ENCODE peak calls at places on chromosomes 12 and 14, in eight cellular contexts. One of them, this sample, is unnamed.

GRCh38 chr14:29222671-29223268 is 456.2 kb downstream of the FOXG1 start:
- DNase-seq in lower leg skin: no peak
- DNase-seq in AG04449: no peak
- DNase-seq in heart left ventricle: no peak
- DNase-seq in stomach: no peak
- DNase-seq in AG04450: peak
- DNase-seq in thoracic aorta: no peak
- DNase-seq in left ventricle myocardium inferior: no peak
- DNase-seq in this sample: no peak

GRCh38 chr14:70811065-70811464 is 1.8 kb upstream of the MAP3K9 start:
- DNase-seq in lower leg skin: no peak
- DNase-seq in AG04449: no peak
- DNase-seq in heart left ventricle: no peak
- DNase-seq in stomach: no peak
- DNase-seq in AG04450: no peak
- DNase-seq in thoracic aorta: no peak
- DNase-seq in left ventricle myocardium inferior: no peak
- DNase-seq in this sample: no peak

GRCh38 chr14:55588259-55588699 is 8.3 kb downstream of the KTN1 start:
- DNase-seq in lower leg skin: no peak
- DNase-seq in AG04449: no peak
- DNase-seq in heart left ventricle: no peak
- DNase-seq in stomach: no peak
- DNase-seq in AG04450: no peak
- DNase-seq in thoracic aorta: no peak
- DNase-seq in left ventricle myocardium inferior: no peak
- DNase-seq in this sample: no peak

GRCh38 chr12:1591029-1591428 is 3.4 kb downstream of the FBXL14 start:
- DNase-seq in lower leg skin: no peak
- DNase-seq in AG04449: no peak
- DNase-seq in heart left ventricle: no peak
- DNase-seq in stomach: no peak
- DNase-seq in AG04450: no peak
- DNase-seq in thoracic aorta: no peak
- DNase-seq in left ventricle myocardium inferior: no peak
- DNase-seq in this sample: peak

GRCh38 chr14:102711946-102712345 is 65.3 kb upstream of the TRAF3 start:
- DNase-seq in lower leg skin: no peak
- DNase-seq in AG04449: no peak
- DNase-seq in heart left ventricle: no peak
- DNase-seq in stomach: no peak
- DNase-seq in AG04450: no peak
- DNase-seq in thoracic aorta: no peak
- DNase-seq in left ventricle myocardium inferior: no peak
- DNase-seq in this sample: no peak

GRCh38 chr12:121830134-121830533 is 26.3 kb downstream of the SETD1B start:
- DNase-seq in lower leg skin: no peak
- DNase-seq in AG04449: no peak
- DNase-seq in heart left ventricle: no peak
- DNase-seq in stomach: no peak
- DNase-seq in AG04450: no peak
- DNase-seq in thoracic aorta: no peak
- DNase-seq in left ventricle myocardium inferior: no peak
- DNase-seq in this sample: no peak

GRCh38 chr12:8156845-8157244 is at the start of gene ZNF705A:
- DNase-seq in lower leg skin: no peak
- DNase-seq in AG04449: peak
- DNase-seq in heart left ventricle: no peak
- DNase-seq in stomach: no peak
- DNase-seq in AG04450: peak
- DNase-seq in thoracic aorta: no peak
- DNase-seq in left ventricle myocardium inferior: no peak
- DNase-seq in this sample: no peak

GRCh38 chr14:106174206-106174605 is 647.8 kb downstream of the TMEM121 start:
- DNase-seq in lower leg skin: no peak
- DNase-seq in AG04449: no peak
- DNase-seq in heart left ventricle: no peak
- DNase-seq in stomach: peak
- DNase-seq in AG04450: no peak
- DNase-seq in thoracic aorta: no peak
- DNase-seq in left ventricle myocardium inferior: no peak
- DNase-seq in this sample: no peak

GRCh38 chr14:77376380-77376770 is 519 bp downstream of the TMED8 start:
- DNase-seq in lower leg skin: peak
- DNase-seq in AG04449: no peak
- DNase-seq in heart left ventricle: peak
- DNase-seq in stomach: peak
- DNase-seq in AG04450: no peak
- DNase-seq in thoracic aorta: no peak
- DNase-seq in left ventricle myocardium inferior: peak
- DNase-seq in this sample: peak

GRCh38 chr12:121628037-121628436 is 1.7 kb downstream of the ORAI1 start:
- DNase-seq in lower leg skin: no peak
- DNase-seq in AG04449: no peak
- DNase-seq in heart left ventricle: peak
- DNase-seq in stomach: peak
- DNase-seq in AG04450: no peak
- DNase-seq in thoracic aorta: no peak
- DNase-seq in left ventricle myocardium inferior: no peak
- DNase-seq in this sample: no peak

GRCh38 chr14:73879027-73879426 is 7.6 kb upstream of the ZNF410 start:
- DNase-seq in lower leg skin: no peak
- DNase-seq in AG04449: no peak
- DNase-seq in heart left ventricle: no peak
- DNase-seq in stomach: no peak
- DNase-seq in AG04450: no peak
- DNase-seq in thoracic aorta: no peak
- DNase-seq in left ventricle myocardium inferior: no peak
- DNase-seq in this sample: no peak

GRCh38 chr14:38185661-38186060 is 22.0 kb upstream of the SSTR1 start:
- DNase-seq in lower leg skin: no peak
- DNase-seq in AG04449: no peak
- DNase-seq in heart left ventricle: no peak
- DNase-seq in stomach: no peak
- DNase-seq in AG04450: no peak
- DNase-seq in thoracic aorta: no peak
- DNase-seq in left ventricle myocardium inferior: no peak
- DNase-seq in this sample: no peak

GRCh38 chr12:82708507-82708906 is 21.8 kb downstream of the TMTC2 start:
- DNase-seq in lower leg skin: no peak
- DNase-seq in AG04449: no peak
- DNase-seq in heart left ventricle: peak
- DNase-seq in stomach: no peak
- DNase-seq in AG04450: no peak
- DNase-seq in thoracic aorta: no peak
- DNase-seq in left ventricle myocardium inferior: peak
- DNase-seq in this sample: no peak

GRCh38 chr12:58765653-58766554 is 154.4 kb downstream of the LRIG3 start:
- DNase-seq in lower leg skin: no peak
- DNase-seq in AG04449: no peak
- DNase-seq in heart left ventricle: no peak
- DNase-seq in stomach: no peak
- DNase-seq in AG04450: no peak
- DNase-seq in thoracic aorta: no peak
- DNase-seq in left ventricle myocardium inferior: no peak
- DNase-seq in this sample: no peak

GRCh38 chr12:116818341-116818856 is 62.8 kb downstream of the HRK start:
- DNase-seq in lower leg skin: peak
- DNase-seq in AG04449: no peak
- DNase-seq in heart left ventricle: peak
- DNase-seq in stomach: peak
- DNase-seq in AG04450: no peak
- DNase-seq in thoracic aorta: no peak
- DNase-seq in left ventricle myocardium inferior: peak
- DNase-seq in this sample: peak

GRCh38 chr12:23895792-23896218 is 53.7 kb downstream of the SOX5 start:
- DNase-seq in lower leg skin: no peak
- DNase-seq in AG04449: no peak
- DNase-seq in heart left ventricle: no peak
- DNase-seq in stomach: no peak
- DNase-seq in AG04450: no peak
- DNase-seq in thoracic aorta: no peak
- DNase-seq in left ventricle myocardium inferior: no peak
- DNase-seq in this sample: no peak

GRCh38 chr14:101933209-101933608 is 31.2 kb upstream of the DYNC1H1 start:
- DNase-seq in lower leg skin: no peak
- DNase-seq in AG04449: no peak
- DNase-seq in heart left ventricle: no peak
- DNase-seq in stomach: no peak
- DNase-seq in AG04450: no peak
- DNase-seq in thoracic aorta: no peak
- DNase-seq in left ventricle myocardium inferior: no peak
- DNase-seq in this sample: no peak

GRCh38 chr14:51715742-51716141 is 64.0 kb downstream of the FRMD6 start:
- DNase-seq in lower leg skin: no peak
- DNase-seq in AG04449: no peak
- DNase-seq in heart left ventricle: no peak
- DNase-seq in stomach: no peak
- DNase-seq in AG04450: no peak
- DNase-seq in thoracic aorta: no peak
- DNase-seq in left ventricle myocardium inferior: no peak
- DNase-seq in this sample: no peak

GRCh38 chr12:117738233-117738632 is 230.6 kb downstream of the KSR2 start:
- DNase-seq in lower leg skin: no peak
- DNase-seq in AG04449: no peak
- DNase-seq in heart left ventricle: no peak
- DNase-seq in stomach: no peak
- DNase-seq in AG04450: no peak
- DNase-seq in thoracic aorta: no peak
- DNase-seq in left ventricle myocardium inferior: no peak
- DNase-seq in this sample: no peak

GRCh38 chr12:65952737-65953209 is 128.5 kb downstream of the HMGA2 start:
- DNase-seq in lower leg skin: no peak
- DNase-seq in AG04449: no peak
- DNase-seq in heart left ventricle: no peak
- DNase-seq in stomach: no peak
- DNase-seq in AG04450: no peak
- DNase-seq in thoracic aorta: no peak
- DNase-seq in left ventricle myocardium inferior: no peak
- DNase-seq in this sample: no peak

GRCh38 chr12:31647106-31647505 is 12.4 kb upstream of the ETFBKMT start:
- DNase-seq in lower leg skin: no peak
- DNase-seq in AG04449: no peak
- DNase-seq in heart left ventricle: no peak
- DNase-seq in stomach: peak
- DNase-seq in AG04450: no peak
- DNase-seq in thoracic aorta: no peak
- DNase-seq in left ventricle myocardium inferior: no peak
- DNase-seq in this sample: no peak

GRCh38 chr12:67827820-67828383 is 161.3 kb upstream of the IFNG-AS1 start:
- DNase-seq in lower leg skin: no peak
- DNase-seq in AG04449: peak
- DNase-seq in heart left ventricle: peak
- DNase-seq in stomach: no peak
- DNase-seq in AG04450: peak
- DNase-seq in thoracic aorta: peak
- DNase-seq in left ventricle myocardium inferior: no peak
- DNase-seq in this sample: peak

GRCh38 chr14:81110186-81110585 is 110.6 kb downstream of the GTF2A1 start:
- DNase-seq in lower leg skin: no peak
- DNase-seq in AG04449: no peak
- DNase-seq in heart left ventricle: no peak
- DNase-seq in stomach: no peak
- DNase-seq in AG04450: no peak
- DNase-seq in thoracic aorta: no peak
- DNase-seq in left ventricle myocardium inferior: no peak
- DNase-seq in this sample: no peak

GRCh38 chr14:23528555-23528954 is 23.0 kb downstream of the ZFHX2 start:
- DNase-seq in lower leg skin: no peak
- DNase-seq in AG04449: no peak
- DNase-seq in heart left ventricle: no peak
- DNase-seq in stomach: no peak
- DNase-seq in AG04450: no peak
- DNase-seq in thoracic aorta: no peak
- DNase-seq in left ventricle myocardium inferior: no peak
- DNase-seq in this sample: no peak

GRCh38 chr14:77028384-77029246 is at the start of gene IRF2BPL:
- DNase-seq in lower leg skin: peak
- DNase-seq in AG04449: peak
- DNase-seq in heart left ventricle: peak
- DNase-seq in stomach: peak
- DNase-seq in AG04450: peak
- DNase-seq in thoracic aorta: peak
- DNase-seq in left ventricle myocardium inferior: peak
- DNase-seq in this sample: peak

GRCh38 chr14:78595797-78596196 is 425.6 kb downstream of the NRXN3 start:
- DNase-seq in lower leg skin: no peak
- DNase-seq in AG04449: no peak
- DNase-seq in heart left ventricle: no peak
- DNase-seq in stomach: no peak
- DNase-seq in AG04450: no peak
- DNase-seq in thoracic aorta: no peak
- DNase-seq in left ventricle myocardium inferior: no peak
- DNase-seq in this sample: no peak
- TF ChIP-seq CTCF in lower leg skin: no peak
- TF ChIP-seq CTCF in AG04449: peak
- TF ChIP-seq CTCF in heart left ventricle: no peak
- TF ChIP-seq CTCF in stomach: no peak
- TF ChIP-seq CTCF in AG04450: no peak
- TF ChIP-seq CTCF in thoracic aorta: no peak
- TF ChIP-seq CTCF in left ventricle myocardium inferior: no peak
- TF ChIP-seq CTCF in this sample: peak

GRCh38 chr14:100708349-100709217 is 18.1 kb upstream of the DLK1 start:
- DNase-seq in lower leg skin: no peak
- DNase-seq in AG04449: no peak
- DNase-seq in heart left ventricle: peak
- DNase-seq in stomach: peak
- DNase-seq in AG04450: no peak
- DNase-seq in thoracic aorta: no peak
- DNase-seq in left ventricle myocardium inferior: peak
- DNase-seq in this sample: no peak
- TF ChIP-seq CTCF in lower leg skin: no peak
- TF ChIP-seq CTCF in AG04449: no peak
- TF ChIP-seq CTCF in heart left ventricle: no peak
- TF ChIP-seq CTCF in stomach: no peak
- TF ChIP-seq CTCF in AG04450: no peak
- TF ChIP-seq CTCF in thoracic aorta: no peak
- TF ChIP-seq CTCF in left ventricle myocardium inferior: no peak
- TF ChIP-seq CTCF in this sample: no peak

DNA sequence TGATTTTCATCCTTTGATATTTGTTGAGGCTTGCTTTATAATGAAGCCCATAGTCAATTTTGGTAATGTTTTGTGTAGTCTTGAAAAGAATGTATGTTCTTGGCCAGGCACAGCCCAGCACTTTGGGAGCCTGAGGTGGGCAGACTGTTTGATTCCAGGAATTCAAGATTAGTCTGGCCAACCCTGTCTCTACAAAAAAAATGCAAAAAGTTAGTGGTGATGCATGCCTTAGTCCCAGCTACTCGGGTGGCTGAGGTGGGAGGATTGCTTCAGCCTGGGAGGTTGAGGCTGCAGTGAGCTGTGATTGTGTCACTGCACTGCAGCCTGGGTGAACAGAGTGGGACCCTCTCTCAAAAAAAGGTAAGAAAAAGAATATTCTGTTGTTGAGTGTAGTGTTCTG is 10.8 kb downstream of the ETNK1 start:
- DNase-seq in lower leg skin: no peak
- DNase-seq in AG04449: no peak
- DNase-seq in heart left ventricle: no peak
- DNase-seq in stomach: no peak
- DNase-seq in AG04450: no peak
- DNase-seq in thoracic aorta: no peak
- DNase-seq in left ventricle myocardium inferior: no peak
- DNase-seq in this sample: no peak
- TF ChIP-seq CTCF in lower leg skin: no peak
- TF ChIP-seq CTCF in AG04449: no peak
- TF ChIP-seq CTCF in heart left ventricle: no peak
- TF ChIP-seq CTCF in stomach: no peak
- TF ChIP-seq CTCF in AG04450: no peak
- TF ChIP-seq CTCF in thoracic aorta: no peak
- TF ChIP-seq CTCF in left ventricle myocardium inferior: no peak
- TF ChIP-seq CTCF in this sample: no peak

GRCh38 chr12:115297445-115297844 is 613.5 kb upstream of the TBX3 start:
- DNase-seq in lower leg skin: no peak
- DNase-seq in AG04449: no peak
- DNase-seq in heart left ventricle: no peak
- DNase-seq in stomach: no peak
- DNase-seq in AG04450: no peak
- DNase-seq in thoracic aorta: no peak
- DNase-seq in left ventricle myocardium inferior: no peak
- DNase-seq in this sample: no peak
- TF ChIP-seq CTCF in lower leg skin: no peak
- TF ChIP-seq CTCF in AG04449: no peak
- TF ChIP-seq CTCF in heart left ventricle: no peak
- TF ChIP-seq CTCF in stomach: no peak
- TF ChIP-seq CTCF in AG04450: no peak
- TF ChIP-seq CTCF in thoracic aorta: no peak
- TF ChIP-seq CTCF in left ventricle myocardium inferior: no peak
- TF ChIP-seq CTCF in this sample: no peak